ENCODE peak calls at places on chromosome 10, in ten cellular contexts. One of them, this sample, is unnamed.

GRCh38 chr10:87861566-87861952 is 1.8 kb downstream of the KLLN start:
- DNase-seq in bronchial epithelial cell: peak; percentile 88
- DNase-seq in fibroblast of the aortic adventitia: peak; percentile 90
- DNase-seq in GM10248: peak; percentile 61
- DNase-seq in cardiac fibroblast: peak; percentile 93
- DNase-seq in left ventricle myocardium inferior: peak; percentile 85
- DNase-seq in thoracic aorta: peak; percentile 65
- DNase-seq in Peyer's patch: peak; percentile 72
- DNase-seq in AG04450: peak; percentile 53
- DNase-seq in mucosa of descending colon: peak; percentile 79
- DNase-seq in this sample: peak; percentile 46

GRCh38 chr10:66167816-66168215 is 758.0 kb upstream of the LRRTM3 start:
- DNase-seq in fibroblast of the aortic adventitia: no peak
- DNase-seq in bronchial epithelial cell: peak; percentile 57
- DNase-seq in AG04450: no peak
- DNase-seq in Peyer's patch: no peak
- DNase-seq in thoracic aorta: no peak
- DNase-seq in left ventricle myocardium inferior: no peak
- DNase-seq in GM10248: no peak
- DNase-seq in cardiac fibroblast: peak; percentile 58
- DNase-seq in mucosa of descending colon: no peak
- DNase-seq in this sample: no peak

GRCh38 chr10:97843296-97843671 is 6.4 kb upstream of the GOLGA7B start:
- DNase-seq in fibroblast of the aortic adventitia: peak; percentile 5
- DNase-seq in left ventricle myocardium inferior: no peak
- DNase-seq in mucosa of descending colon: no peak
- DNase-seq in bronchial epithelial cell: no peak
- DNase-seq in Peyer's patch: no peak
- DNase-seq in thoracic aorta: no peak
- DNase-seq in cardiac fibroblast: no peak
- DNase-seq in GM10248: no peak
- DNase-seq in AG04450: no peak
- DNase-seq in this sample: no peak

GRCh38 chr10:74641659-74642058 is 184.7 kb upstream of the KAT6B start:
- DNase-seq in thoracic aorta: no peak
- DNase-seq in AG04450: no peak
- DNase-seq in left ventricle myocardium inferior: no peak
- DNase-seq in bronchial epithelial cell: no peak
- DNase-seq in mucosa of descending colon: no peak
- DNase-seq in fibroblast of the aortic adventitia: no peak
- DNase-seq in cardiac fibroblast: no peak
- DNase-seq in Peyer's patch: no peak
- DNase-seq in GM10248: no peak
- DNase-seq in this sample: no peak

GRCh38 chr10:66799474-66799873 is 126.4 kb upstream of the LRRTM3 start:
- DNase-seq in Peyer's patch: no peak
- DNase-seq in mucosa of descending colon: no peak
- DNase-seq in GM10248: no peak
- DNase-seq in left ventricle myocardium inferior: no peak
- DNase-seq in bronchial epithelial cell: no peak
- DNase-seq in fibroblast of the aortic adventitia: peak; percentile 15
- DNase-seq in AG04450: no peak
- DNase-seq in cardiac fibroblast: peak; percentile 30
- DNase-seq in thoracic aorta: no peak
- DNase-seq in this sample: no peak

GRCh38 chr10:99346247-99346646 is 17.1 kb downstream of the CNNM1 start:
- DNase-seq in AG04450: peak; percentile 21
- DNase-seq in mucosa of descending colon: no peak
- DNase-seq in Peyer's patch: no peak
- DNase-seq in bronchial epithelial cell: no peak
- DNase-seq in fibroblast of the aortic adventitia: peak; percentile 24
- DNase-seq in thoracic aorta: no peak
- DNase-seq in cardiac fibroblast: peak; percentile 46
- DNase-seq in left ventricle myocardium inferior: no peak
- DNase-seq in GM10248: no peak
- DNase-seq in this sample: no peak

GRCh38 chr10:20486791-20487190 is 410.3 kb downstream of the NEBL start:
- DNase-seq in Peyer's patch: no peak
- DNase-seq in AG04450: no peak
- DNase-seq in cardiac fibroblast: no peak
- DNase-seq in fibroblast of the aortic adventitia: no peak
- DNase-seq in GM10248: no peak
- DNase-seq in bronchial epithelial cell: no peak
- DNase-seq in thoracic aorta: no peak
- DNase-seq in left ventricle myocardium inferior: no peak
- DNase-seq in mucosa of descending colon: no peak
- DNase-seq in this sample: no peak

GRCh38 chr10:65328486-65328885 is 1597.3 kb upstream of the LRRTM3 start:
- DNase-seq in cardiac fibroblast: no peak
- DNase-seq in mucosa of descending colon: no peak
- DNase-seq in Peyer's patch: no peak
- DNase-seq in left ventricle myocardium inferior: no peak
- DNase-seq in AG04450: no peak
- DNase-seq in thoracic aorta: no peak
- DNase-seq in bronchial epithelial cell: no peak
- DNase-seq in fibroblast of the aortic adventitia: no peak
- DNase-seq in GM10248: no peak
- DNase-seq in this sample: no peak

DNA sequence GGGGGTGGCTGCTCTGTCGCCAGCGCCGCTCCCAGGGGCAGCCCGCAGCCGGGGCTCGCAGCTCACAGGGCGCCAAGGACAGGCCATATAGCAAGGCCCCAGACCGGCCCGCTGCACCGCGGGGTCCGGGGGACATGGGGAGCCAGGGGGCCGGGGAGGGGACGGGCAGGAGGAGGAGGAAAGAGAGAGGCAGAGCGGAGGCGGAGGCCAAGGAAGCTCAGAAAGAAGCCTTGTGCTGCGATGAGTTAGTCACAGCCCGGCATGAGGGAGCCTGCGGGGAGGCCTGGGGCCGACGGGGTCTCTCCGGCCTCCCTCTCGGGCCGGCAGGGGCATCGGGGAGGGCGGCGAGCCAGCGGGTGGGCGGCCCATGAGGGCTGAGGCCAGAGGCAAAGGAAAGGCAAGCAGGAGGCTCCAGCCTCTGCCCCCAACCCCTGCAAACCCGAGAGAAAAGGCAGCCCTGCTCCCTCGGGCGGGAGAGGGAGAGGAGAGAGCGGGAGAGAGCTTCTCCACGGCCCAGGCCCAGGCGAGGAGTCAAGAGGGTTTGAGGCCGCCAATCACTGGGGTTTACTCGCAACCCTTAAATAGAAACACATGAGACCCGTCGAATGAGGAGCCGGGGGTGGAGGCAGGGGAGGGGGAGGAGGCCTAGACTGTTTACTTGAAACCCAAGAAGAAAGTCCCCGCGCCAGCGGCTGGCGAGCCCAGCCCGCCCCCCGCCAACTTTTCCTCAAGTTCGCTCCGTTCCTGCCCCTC is 167.9 kb downstream of the NEURL1 start:
- DNase-seq in Peyer's patch: no peak
- DNase-seq in thoracic aorta: peak; percentile 52
- DNase-seq in left ventricle myocardium inferior: peak; percentile 84
- DNase-seq in GM10248: peak; percentile 84
- DNase-seq in bronchial epithelial cell: no peak
- DNase-seq in cardiac fibroblast: peak; percentile 86
- DNase-seq in fibroblast of the aortic adventitia: peak; percentile 93
- DNase-seq in mucosa of descending colon: peak; percentile 66
- DNase-seq in AG04450: peak; percentile 88
- DNase-seq in this sample: no peak
- TF ChIP-seq CTCF in Peyer's patch: no peak
- TF ChIP-seq CTCF in thoracic aorta: no peak
- TF ChIP-seq CTCF in left ventricle myocardium inferior: no peak
- TF ChIP-seq CTCF in GM10248: no peak
- TF ChIP-seq CTCF in bronchial epithelial cell: no peak
- TF ChIP-seq CTCF in cardiac fibroblast: no peak
- TF ChIP-seq CTCF in fibroblast of the aortic adventitia: no peak
- TF ChIP-seq CTCF in mucosa of descending colon: no peak
- TF ChIP-seq CTCF in AG04450: no peak
- TF ChIP-seq CTCF in this sample: no peak

DNA sequence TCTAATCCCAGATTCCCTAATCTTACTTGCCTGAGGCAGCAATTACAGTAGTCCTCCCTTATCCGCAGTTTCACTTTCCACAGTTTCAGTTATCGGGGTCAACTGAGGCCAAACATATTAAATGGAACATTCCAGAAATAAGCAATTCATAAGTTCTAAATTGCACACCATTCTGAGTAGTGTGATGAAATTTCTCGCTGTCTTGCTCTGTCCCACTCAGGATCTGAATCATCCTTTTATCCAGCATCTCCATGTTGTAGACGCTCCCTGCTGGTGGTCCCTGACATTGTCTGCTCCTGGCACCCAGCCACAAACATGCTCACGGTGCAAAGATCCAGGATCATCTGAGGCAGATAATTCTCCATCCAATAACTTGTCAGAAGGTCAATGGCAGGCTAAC is 128.7 kb upstream of the CXCL12 start:
- DNase-seq in GM10248: no peak
- DNase-seq in left ventricle myocardium inferior: no peak
- DNase-seq in mucosa of descending colon: no peak
- DNase-seq in Peyer's patch: no peak
- DNase-seq in thoracic aorta: no peak
- DNase-seq in fibroblast of the aortic adventitia: peak; percentile 63
- DNase-seq in AG04450: no peak
- DNase-seq in bronchial epithelial cell: no peak
- DNase-seq in cardiac fibroblast: peak; percentile 82
- DNase-seq in this sample: no peak
- TF ChIP-seq CTCF in GM10248: no peak
- TF ChIP-seq CTCF in left ventricle myocardium inferior: no peak
- TF ChIP-seq CTCF in mucosa of descending colon: no peak
- TF ChIP-seq CTCF in Peyer's patch: no peak
- TF ChIP-seq CTCF in thoracic aorta: no peak
- TF ChIP-seq CTCF in fibroblast of the aortic adventitia: peak; percentile 40
- TF ChIP-seq CTCF in AG04450: peak; percentile 29
- TF ChIP-seq CTCF in bronchial epithelial cell: no peak
- TF ChIP-seq CTCF in cardiac fibroblast: peak; percentile 58
- TF ChIP-seq CTCF in this sample: no peak

DNA sequence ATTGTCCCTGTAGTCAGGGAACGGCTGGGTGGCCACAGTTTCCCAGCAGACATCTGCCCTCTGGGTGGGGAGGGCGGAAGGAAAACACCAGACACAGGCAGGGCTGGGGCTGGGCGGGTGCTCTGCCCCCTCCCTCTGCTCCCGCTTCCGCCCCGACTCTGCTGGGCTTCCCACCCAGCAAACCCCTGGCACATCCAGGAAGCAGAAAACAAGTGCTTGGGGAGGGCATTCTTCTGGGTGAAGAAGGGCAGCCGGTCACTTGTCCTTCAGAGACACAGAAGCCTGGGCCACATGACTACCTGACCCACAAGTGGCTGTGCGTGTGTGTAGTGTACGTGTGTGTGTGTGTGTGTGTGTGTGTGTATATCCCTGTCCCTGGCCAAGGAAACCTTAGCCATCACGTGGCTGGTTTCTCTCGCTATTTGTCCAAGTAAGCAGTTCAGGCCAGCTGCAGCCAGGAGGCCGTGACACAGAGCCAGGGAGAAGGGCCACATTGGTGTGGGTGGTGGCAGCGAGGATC is 77.9 kb downstream of the ZMIZ1 start:
- DNase-seq in left ventricle myocardium inferior: peak; percentile 75
- DNase-seq in fibroblast of the aortic adventitia: peak; percentile 63
- DNase-seq in cardiac fibroblast: peak; percentile 23
- DNase-seq in AG04450: no peak
- DNase-seq in Peyer's patch: no peak
- DNase-seq in thoracic aorta: peak; percentile 50
- DNase-seq in mucosa of descending colon: peak; percentile 63
- DNase-seq in GM10248: no peak
- DNase-seq in bronchial epithelial cell: no peak
- DNase-seq in this sample: no peak
- TF ChIP-seq CTCF in left ventricle myocardium inferior: peak; percentile 58
- TF ChIP-seq CTCF in fibroblast of the aortic adventitia: peak; percentile 28
- TF ChIP-seq CTCF in cardiac fibroblast: no peak
- TF ChIP-seq CTCF in AG04450: peak; percentile 17
- TF ChIP-seq CTCF in Peyer's patch: no peak
- TF ChIP-seq CTCF in thoracic aorta: peak; percentile 24
- TF ChIP-seq CTCF in mucosa of descending colon: no peak
- TF ChIP-seq CTCF in GM10248: no peak
- TF ChIP-seq CTCF in bronchial epithelial cell: no peak
- TF ChIP-seq CTCF in this sample: no peak

GRCh38 chr10:30822693-30823465 is 193.3 kb upstream of the LYZL2 start:
- DNase-seq in GM10248: no peak
- DNase-seq in fibroblast of the aortic adventitia: no peak
- DNase-seq in Peyer's patch: no peak
- DNase-seq in bronchial epithelial cell: no peak
- DNase-seq in cardiac fibroblast: no peak
- DNase-seq in mucosa of descending colon: no peak
- DNase-seq in thoracic aorta: no peak
- DNase-seq in left ventricle myocardium inferior: no peak
- DNase-seq in AG04450: no peak
- DNase-seq in this sample: no peak

GRCh38 chr10:30823651-30824050 is 194.1 kb upstream of the LYZL2 start:
- DNase-seq in GM10248: no peak
- DNase-seq in left ventricle myocardium inferior: no peak
- DNase-seq in Peyer's patch: no peak
- DNase-seq in mucosa of descending colon: no peak
- DNase-seq in bronchial epithelial cell: no peak
- DNase-seq in thoracic aorta: no peak
- DNase-seq in AG04450: no peak
- DNase-seq in fibroblast of the aortic adventitia: no peak
- DNase-seq in cardiac fibroblast: no peak
- DNase-seq in this sample: no peak

GRCh38 chr10:30820282-30820991 is 190.9 kb upstream of the LYZL2 start:
- DNase-seq in AG04450: peak; percentile 82
- DNase-seq in thoracic aorta: no peak
- DNase-seq in left ventricle myocardium inferior: no peak
- DNase-seq in mucosa of descending colon: no peak
- DNase-seq in cardiac fibroblast: peak; percentile 92
- DNase-seq in bronchial epithelial cell: no peak
- DNase-seq in GM10248: no peak
- DNase-seq in fibroblast of the aortic adventitia: peak; percentile 99
- DNase-seq in Peyer's patch: no peak
- DNase-seq in this sample: no peak

GRCh38 chr10:30821269-30821993 is 191.9 kb upstream of the LYZL2 start:
- DNase-seq in AG04450: no peak
- DNase-seq in thoracic aorta: no peak
- DNase-seq in mucosa of descending colon: no peak
- DNase-seq in GM10248: no peak
- DNase-seq in Peyer's patch: no peak
- DNase-seq in fibroblast of the aortic adventitia: peak; percentile 32
- DNase-seq in cardiac fibroblast: no peak
- DNase-seq in left ventricle myocardium inferior: no peak
- DNase-seq in bronchial epithelial cell: peak; percentile 13
- DNase-seq in this sample: no peak

DNA sequence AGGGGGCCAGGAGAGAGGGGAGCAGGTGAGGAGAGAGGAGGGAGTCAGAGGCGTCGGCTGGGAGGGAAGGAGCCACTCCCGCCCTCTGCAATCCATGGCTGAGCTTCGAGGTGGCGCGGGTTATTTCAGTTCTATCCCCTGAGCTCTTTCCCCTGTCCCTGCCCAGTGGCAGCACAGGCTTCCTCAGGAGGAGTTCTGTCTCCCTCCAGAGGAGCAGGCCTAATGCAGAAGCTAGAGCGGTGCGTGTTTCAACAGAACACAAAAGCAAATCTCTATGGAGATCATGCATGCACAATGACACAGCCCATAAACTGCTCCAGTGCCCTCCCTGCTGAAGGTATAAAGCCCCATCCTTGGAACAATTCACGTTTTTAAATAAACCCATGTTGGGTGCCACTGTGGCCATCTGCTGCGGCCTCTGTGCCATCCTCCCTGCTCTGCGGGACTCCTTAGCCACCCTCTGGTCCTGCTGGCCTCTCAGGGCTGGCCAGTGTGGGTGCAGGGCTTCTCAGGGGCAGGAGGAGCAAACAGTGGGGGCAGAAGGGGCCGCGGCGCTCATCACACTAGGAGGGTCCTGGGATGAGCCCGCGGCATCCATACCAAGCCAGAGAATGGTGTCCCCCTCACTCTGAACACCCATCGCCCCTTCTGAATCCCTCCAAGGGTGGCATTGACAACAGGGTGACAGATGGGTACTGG is 192.6 kb upstream of the LYZL2 start:
- DNase-seq in left ventricle myocardium inferior: no peak
- DNase-seq in bronchial epithelial cell: no peak
- DNase-seq in fibroblast of the aortic adventitia: peak; percentile 19
- DNase-seq in mucosa of descending colon: no peak
- DNase-seq in GM10248: no peak
- DNase-seq in Peyer's patch: no peak
- DNase-seq in thoracic aorta: no peak
- DNase-seq in cardiac fibroblast: no peak
- DNase-seq in AG04450: no peak
- DNase-seq in this sample: no peak
- TF ChIP-seq CTCF in left ventricle myocardium inferior: no peak
- TF ChIP-seq CTCF in bronchial epithelial cell: no peak
- TF ChIP-seq CTCF in fibroblast of the aortic adventitia: peak; percentile 7
- TF ChIP-seq CTCF in mucosa of descending colon: no peak
- TF ChIP-seq CTCF in GM10248: peak; percentile 2
- TF ChIP-seq CTCF in Peyer's patch: no peak
- TF ChIP-seq CTCF in thoracic aorta: no peak
- TF ChIP-seq CTCF in cardiac fibroblast: no peak
- TF ChIP-seq CTCF in AG04450: no peak
- TF ChIP-seq CTCF in this sample: no peak

This sample was measured in natural killer cell.